ENCODE peak calls at places on chromosomes 7 and 10, in four cellular contexts. H, Q, K and W are unnamed samples.

GRCh38 chr10:98326621-98327027 is 58.6 kb upstream of the LOXL4 start:
- DNase-seq in H (no peak), Q (no peak), K (no peak), W (no peak)

GRCh38 chr10:124511205-124512039 is 49.8 kb downstream of the LHPP start:
- DNase-seq in H (no peak), Q (no peak), K (no peak), W (no peak)

GRCh38 chr10:130454543-130455000 is 318.4 kb downstream of the GLRX3 start:
- DNase-seq in H (no peak), Q (no peak), K (no peak), W (no peak)

GRCh38 chr10:22681783-22682183 is 32.6 kb downstream of the PIP4K2A start:
- DNase-seq in H (no peak), Q (no peak), K (peak), W (no peak)

GRCh38 chr10:47404446-47404845 is 20.4 kb upstream of the ZNF488 start:
- DNase-seq in H (no peak), Q (no peak), K (no peak), W (peak)

GRCh38 chr7:47285860-47286491 is 295.9 kb downstream of the TNS3 start:
- DNase-seq in H (peak), Q (no peak), K (no peak), W (no peak)

GRCh38 chr7:120370954-120371353 is 98.0 kb downstream of the KCND2 start:
- DNase-seq in H (no peak), Q (no peak), K (no peak), W (no peak)

GRCh38 chr7:121872831-121873764 is at the start of gene PTPRZ1:
- DNase-seq in H (peak), Q (no peak), K (peak), W (no peak)

GRCh38 chr7:73869011-73869785 is 8.2 kb downstream of the TMEM270 start:
- DNase-seq in H (no peak), Q (no peak), K (peak), W (no peak)

GRCh38 chr10:86205761-86206145 is 160.8 kb downstream of the GRID1 start:
- DNase-seq in H (no peak), Q (no peak), K (no peak), W (no peak)

GRCh38 chr10:118668228-118668952 is 72.9 kb upstream of the PRLHR start:
- DNase-seq in H (no peak), Q (no peak), K (no peak), W (no peak)